ENCODE peak calls at places on chromosomes 3 and 15, in ten cellular contexts. One of them, this sample, is unnamed. For H3K4me1, the result is how much of the 10 kb centered on the place peaks cover.

GRCh38 chr3:170542704-170543103 is 43.2 kb downstream of the SLC7A14 start:
- DNase-seq in sigmoid colon: no peak
- DNase-seq in GM12878: no peak
- DNase-seq in K562: no peak
- DNase-seq in testis: no peak
- DNase-seq in HCT116: no peak
- DNase-seq in A549: no peak
- DNase-seq in tibial nerve: no peak
- DNase-seq in IMR-90: peak
- DNase-seq in body of pancreas: no peak
- DNase-seq in this sample: no peak

GRCh38 chr3:115072265-115073008 is 74.7 kb downstream of the ZBTB20 start:
- DNase-seq in A549: no peak
- DNase-seq in body of pancreas: no peak
- DNase-seq in sigmoid colon: no peak
- DNase-seq in testis: no peak
- DNase-seq in HCT116: peak
- DNase-seq in IMR-90: peak
- DNase-seq in tibial nerve: no peak
- DNase-seq in K562: no peak
- DNase-seq in GM12878: no peak
- DNase-seq in this sample: no peak

GRCh38 chr15:75659928-75660645 is 12.4 kb downstream of the SNX33 start:
- DNase-seq in K562: no peak
- DNase-seq in testis: no peak
- DNase-seq in body of pancreas: no peak
- DNase-seq in HCT116: no peak
- DNase-seq in A549: no peak
- DNase-seq in tibial nerve: no peak
- DNase-seq in IMR-90: no peak
- DNase-seq in GM12878: no peak
- DNase-seq in sigmoid colon: no peak
- DNase-seq in this sample: no peak

GRCh38 chr15:61200626-61201025 is 28.5 kb downstream of the RORA start:
- DNase-seq in testis: no peak
- DNase-seq in sigmoid colon: no peak
- DNase-seq in HCT116: no peak
- DNase-seq in K562: no peak
- DNase-seq in tibial nerve: no peak
- DNase-seq in body of pancreas: no peak
- DNase-seq in A549: no peak
- DNase-seq in IMR-90: no peak
- DNase-seq in GM12878: no peak
- DNase-seq in this sample: no peak

GRCh38 chr3:5339967-5340535 is 152.5 kb downstream of the EDEM1 start:
- DNase-seq in IMR-90: no peak
- DNase-seq in tibial nerve: no peak
- DNase-seq in testis: no peak
- DNase-seq in HCT116: no peak
- DNase-seq in GM12878: no peak
- DNase-seq in sigmoid colon: no peak
- DNase-seq in K562: no peak
- DNase-seq in A549: no peak
- DNase-seq in body of pancreas: no peak
- DNase-seq in this sample: no peak

GRCh38 chr15:74384566-74385441 is 17.4 kb upstream of the CYP11A1 start:
- DNase-seq in testis: no peak
- DNase-seq in tibial nerve: no peak
- DNase-seq in body of pancreas: no peak
- DNase-seq in sigmoid colon: no peak
- DNase-seq in K562: no peak
- DNase-seq in A549: no peak
- DNase-seq in GM12878: peak
- DNase-seq in HCT116: no peak
- DNase-seq in IMR-90: no peak
- DNase-seq in this sample: no peak

GRCh38 chr15:57213783-57214366 is 162.4 kb upstream of the CGNL1 start:
- DNase-seq in tibial nerve: peak
- DNase-seq in HCT116: peak
- DNase-seq in body of pancreas: no peak
- DNase-seq in IMR-90: peak
- DNase-seq in testis: no peak
- DNase-seq in GM12878: no peak
- DNase-seq in sigmoid colon: no peak
- DNase-seq in A549: peak
- DNase-seq in K562: peak
- DNase-seq in this sample: peak

GRCh38 chr15:100771745-100772144 is 107.9 kb upstream of the ALDH1A3 start:
- DNase-seq in body of pancreas: no peak
- DNase-seq in tibial nerve: no peak
- DNase-seq in A549: no peak
- DNase-seq in IMR-90: no peak
- DNase-seq in sigmoid colon: no peak
- DNase-seq in testis: peak
- DNase-seq in K562: no peak
- DNase-seq in GM12878: no peak
- DNase-seq in HCT116: no peak
- DNase-seq in this sample: peak

GRCh38 chr15:72907733-72908132 is 124.2 kb upstream of the ADPGK start:
- DNase-seq in tibial nerve: no peak
- DNase-seq in IMR-90: no peak
- DNase-seq in K562: no peak
- DNase-seq in HCT116: no peak
- DNase-seq in body of pancreas: peak
- DNase-seq in A549: no peak
- DNase-seq in GM12878: no peak
- DNase-seq in testis: peak
- DNase-seq in sigmoid colon: no peak
- DNase-seq in this sample: no peak

GRCh38 chr3:195259146-195259563 is 11.8 kb downstream of the XXYLT1 start:
- DNase-seq in K562: peak
- DNase-seq in HCT116: no peak
- DNase-seq in tibial nerve: no peak
- DNase-seq in GM12878: no peak
- DNase-seq in sigmoid colon: no peak
- DNase-seq in A549: peak
- DNase-seq in body of pancreas: no peak
- DNase-seq in testis: no peak
- DNase-seq in IMR-90: peak
- DNase-seq in this sample: no peak

GRCh38 chr15:82043130-82043673 is 2.6 kb downstream of the MEX3B start:
- DNase-seq in IMR-90: no peak
- DNase-seq in tibial nerve: no peak
- DNase-seq in body of pancreas: no peak
- DNase-seq in A549: no peak
- DNase-seq in HCT116: no peak
- DNase-seq in testis: peak
- DNase-seq in K562: no peak
- DNase-seq in sigmoid colon: peak
- DNase-seq in GM12878: no peak
- DNase-seq in this sample: no peak
- H3K4me3 ChIP-seq in IMR-90: peak
- H3K4me3 ChIP-seq in tibial nerve: no peak
- H3K4me3 ChIP-seq in body of pancreas: no peak
- H3K4me3 ChIP-seq in A549: no peak
- H3K4me3 ChIP-seq in HCT116: no peak
- H3K4me3 ChIP-seq in testis: peak
- H3K4me3 ChIP-seq in K562: no peak
- H3K4me3 ChIP-seq in sigmoid colon: peak
- H3K4me3 ChIP-seq in GM12878: no peak
- H3K4me3 ChIP-seq in this sample: no peak

DNA sequence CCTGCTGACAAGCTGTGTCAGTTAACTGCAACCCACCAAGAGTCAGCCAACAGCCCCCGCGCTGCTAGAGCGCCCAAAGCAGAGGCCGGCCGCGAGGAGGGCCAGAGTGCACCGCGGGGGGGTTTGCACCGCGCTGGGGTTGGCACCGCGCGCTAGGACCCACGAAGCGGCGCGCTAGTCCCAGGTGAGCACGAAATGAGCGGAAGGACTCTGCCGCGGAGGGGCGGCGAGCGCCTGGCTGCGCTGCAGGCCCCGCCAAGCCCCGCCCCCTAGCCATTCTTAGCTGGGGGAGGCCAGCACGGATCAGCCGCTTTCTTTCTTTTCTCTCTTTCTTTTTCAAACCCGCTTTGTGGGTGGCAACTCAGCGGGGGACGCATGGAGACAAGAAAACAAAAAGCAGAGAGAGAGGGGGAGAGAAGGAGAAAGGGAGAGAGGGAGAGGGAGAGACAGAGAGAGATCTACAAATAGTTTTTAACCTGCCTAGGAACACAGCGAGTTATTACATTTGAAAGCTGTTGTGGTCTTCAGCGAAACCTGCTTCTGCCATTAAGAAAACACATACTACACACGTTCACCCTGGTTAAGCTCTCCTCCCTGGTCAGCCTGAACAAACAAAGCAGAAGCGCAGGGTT is 6.9 kb upstream of the FOXB1 start:
- DNase-seq in testis: peak
- DNase-seq in body of pancreas: no peak
- DNase-seq in GM12878: no peak
- DNase-seq in A549: no peak
- DNase-seq in sigmoid colon: no peak
- DNase-seq in HCT116: no peak
- DNase-seq in tibial nerve: no peak
- DNase-seq in IMR-90: no peak
- DNase-seq in K562: peak
- DNase-seq in this sample: no peak
- H3K4me1 ChIP-seq in testis: under half
- H3K4me1 ChIP-seq in body of pancreas: under half
- H3K4me1 ChIP-seq in GM12878: under half
- H3K4me1 ChIP-seq in A549: under half
- H3K4me1 ChIP-seq in sigmoid colon: under half
- H3K4me1 ChIP-seq in HCT116: under half
- H3K4me1 ChIP-seq in tibial nerve: under half
- H3K4me1 ChIP-seq in IMR-90: under half
- H3K4me1 ChIP-seq in K562: under half
- H3K4me1 ChIP-seq in this sample: under half

GRCh38 chr15:98221144-98221543 is 260.6 kb downstream of the ARRDC4 start:
- DNase-seq in testis: no peak
- DNase-seq in HCT116: no peak
- DNase-seq in GM12878: no peak
- DNase-seq in IMR-90: no peak
- DNase-seq in sigmoid colon: no peak
- DNase-seq in tibial nerve: no peak
- DNase-seq in A549: no peak
- DNase-seq in K562: no peak
- DNase-seq in body of pancreas: no peak
- DNase-seq in this sample: no peak

GRCh38 chr15:98217356-98217755 is 256.9 kb downstream of the ARRDC4 start:
- DNase-seq in IMR-90: no peak
- DNase-seq in body of pancreas: no peak
- DNase-seq in K562: no peak
- DNase-seq in tibial nerve: no peak
- DNase-seq in sigmoid colon: no peak
- DNase-seq in GM12878: no peak
- DNase-seq in A549: no peak
- DNase-seq in testis: no peak
- DNase-seq in HCT116: no peak
- DNase-seq in this sample: no peak

GRCh38 chr15:98221577-98221976 is 261.1 kb downstream of the ARRDC4 start:
- DNase-seq in body of pancreas: no peak
- DNase-seq in sigmoid colon: no peak
- DNase-seq in testis: no peak
- DNase-seq in A549: no peak
- DNase-seq in HCT116: no peak
- DNase-seq in GM12878: no peak
- DNase-seq in IMR-90: no peak
- DNase-seq in tibial nerve: no peak
- DNase-seq in K562: no peak
- DNase-seq in this sample: no peak

GRCh38 chr15:98213346-98213979 is 253.0 kb downstream of the ARRDC4 start:
- DNase-seq in testis: no peak
- DNase-seq in HCT116: no peak
- DNase-seq in tibial nerve: no peak
- DNase-seq in GM12878: no peak
- DNase-seq in IMR-90: no peak
- DNase-seq in K562: no peak
- DNase-seq in body of pancreas: no peak
- DNase-seq in A549: no peak
- DNase-seq in sigmoid colon: no peak
- DNase-seq in this sample: no peak

GRCh38 chr15:98216166-98216565 is 255.7 kb downstream of the ARRDC4 start:
- DNase-seq in sigmoid colon: no peak
- DNase-seq in K562: no peak
- DNase-seq in HCT116: no peak
- DNase-seq in A549: no peak
- DNase-seq in IMR-90: no peak
- DNase-seq in body of pancreas: no peak
- DNase-seq in GM12878: no peak
- DNase-seq in tibial nerve: no peak
- DNase-seq in testis: no peak
- DNase-seq in this sample: no peak
- TF ChIP-seq POLR2A in sigmoid colon: no peak
- TF ChIP-seq POLR2A in K562: no peak
- TF ChIP-seq POLR2A in HCT116: no peak
- TF ChIP-seq POLR2A in A549: no peak
- TF ChIP-seq POLR2A in IMR-90: no peak
- TF ChIP-seq POLR2A in body of pancreas: no peak
- TF ChIP-seq POLR2A in GM12878: no peak
- TF ChIP-seq POLR2A in tibial nerve: no peak
- TF ChIP-seq POLR2A in testis: no peak
- TF ChIP-seq POLR2A in this sample: no peak

GRCh38 chr3:197835509-197835908 is 44.5 kb downstream of the LRCH3 start:
- DNase-seq in testis: no peak
- DNase-seq in A549: no peak
- DNase-seq in K562: no peak
- DNase-seq in sigmoid colon: no peak
- DNase-seq in HCT116: no peak
- DNase-seq in body of pancreas: no peak
- DNase-seq in tibial nerve: no peak
- DNase-seq in GM12878: no peak
- DNase-seq in IMR-90: no peak
- DNase-seq in this sample: no peak

GRCh38 chr3:197837282-197837681 is 46.2 kb downstream of the LRCH3 start:
- DNase-seq in K562: no peak
- DNase-seq in sigmoid colon: no peak
- DNase-seq in IMR-90: no peak
- DNase-seq in HCT116: no peak
- DNase-seq in tibial nerve: no peak
- DNase-seq in A549: no peak
- DNase-seq in GM12878: no peak
- DNase-seq in body of pancreas: no peak
- DNase-seq in testis: no peak
- DNase-seq in this sample: no peak

GRCh38 chr3:197830967-197831313 is 39.9 kb downstream of the LRCH3 start:
- DNase-seq in GM12878: no peak
- DNase-seq in tibial nerve: no peak
- DNase-seq in body of pancreas: no peak
- DNase-seq in IMR-90: no peak
- DNase-seq in testis: no peak
- DNase-seq in K562: no peak
- DNase-seq in A549: no peak
- DNase-seq in sigmoid colon: no peak
- DNase-seq in HCT116: no peak
- DNase-seq in this sample: no peak

GRCh38 chr3:197836244-197836643 is 45.2 kb downstream of the LRCH3 start:
- DNase-seq in body of pancreas: no peak
- DNase-seq in K562: no peak
- DNase-seq in HCT116: no peak
- DNase-seq in IMR-90: no peak
- DNase-seq in testis: no peak
- DNase-seq in tibial nerve: no peak
- DNase-seq in A549: no peak
- DNase-seq in sigmoid colon: no peak
- DNase-seq in GM12878: no peak
- DNase-seq in this sample: no peak

GRCh38 chr3:197833930-197834715 is 43.1 kb downstream of the LRCH3 start:
- DNase-seq in A549: no peak
- DNase-seq in IMR-90: no peak
- DNase-seq in HCT116: no peak
- DNase-seq in tibial nerve: no peak
- DNase-seq in body of pancreas: no peak
- DNase-seq in testis: no peak
- DNase-seq in sigmoid colon: no peak
- DNase-seq in GM12878: no peak
- DNase-seq in K562: no peak
- DNase-seq in this sample: no peak
- H3K4me3 ChIP-seq in A549: no peak
- H3K4me3 ChIP-seq in IMR-90: no peak
- H3K4me3 ChIP-seq in HCT116: no peak
- H3K4me3 ChIP-seq in tibial nerve: no peak
- H3K4me3 ChIP-seq in body of pancreas: no peak
- H3K4me3 ChIP-seq in testis: no peak
- H3K4me3 ChIP-seq in sigmoid colon: no peak
- H3K4me3 ChIP-seq in GM12878: peak
- H3K4me3 ChIP-seq in K562: no peak
- H3K4me3 ChIP-seq in this sample: no peak

This sample was measured in prostate gland.